ENCODE peak calls at places on chromosomes 3 and 15, in nine cellular contexts. L, W, R, N, V, A, H, B and I are unnamed samples.

GRCh38 chr3:100732435-100732834 is 23.1 kb downstream of the TFG start:
- DNase-seq in R (no peak), V (no peak), H (no peak), N (no peak), A (no peak), L (no peak), B (no peak), W (no peak), I (no peak)

GRCh38 chr3:101850327-101851048 is 1.2 kb downstream of the NFKBIZ start:
- DNase-seq in W (no peak), H (peak; percentile 56), B (peak; percentile 85), R (peak; percentile 6), A (peak; percentile 86), L (no peak), N (no peak), V (peak; percentile 83), I (peak; percentile 83)

GRCh38 chr15:52136471-52136993 is 24.0 kb upstream of the BCL2L10 start:
- DNase-seq in V (no peak), L (no peak), R (no peak), A (peak; percentile 72), B (no peak), N (no peak), W (no peak), H (no peak), I (no peak)

GRCh38 chr3:150216041-150216811 is 191.9 kb upstream of the TSC22D2 start:
- DNase-seq in R (peak; percentile 68), H (no peak), W (peak; percentile 11), V (no peak), L (peak; percentile 77), A (peak; percentile 95), N (peak; percentile 83), B (peak; percentile 49), I (no peak)

GRCh38 chr3:165185707-165186327 is 10.4 kb downstream of the SLITRK3 start:
- DNase-seq in V (peak; percentile 65), R (peak; percentile 60), N (peak; percentile 64), H (peak; percentile 54), A (peak; percentile 70), B (peak; percentile 62), W (peak; percentile 71), L (peak; percentile 41), I (peak; percentile 24)

GRCh38 chr3:12049675-12050074 is 45.5 kb downstream of the SYN2 start:
- DNase-seq in V (no peak), B (peak; percentile 24), R (peak; percentile 14), L (no peak), H (no peak), A (peak; percentile 28), N (peak; percentile 11), W (no peak), I (no peak)

GRCh38 chr15:70376929-70377691 is 279.4 kb upstream of the TLE3 start:
- DNase-seq in V (no peak), W (peak; percentile 15), N (no peak), R (peak; percentile 4), B (peak; percentile 76), A (peak; percentile 68), H (no peak), L (peak; percentile 76), I (no peak)

GRCh38 chr3:18443670-18444596 is 18.8 kb upstream of the SATB1 start:
- DNase-seq in W (peak; percentile 11), A (no peak), B (no peak), N (no peak), L (peak; percentile 28), H (peak; percentile 14), R (no peak), V (no peak), I (no peak)

GRCh38 chr15:48602358-48603122 is 43.0 kb downstream of the FBN1 start:
- DNase-seq in W (no peak), R (no peak), L (no peak), V (no peak), B (peak; percentile 71), H (no peak), A (peak; percentile 90), N (peak; percentile 23), I (no peak)

GRCh38 chr3:82353281-82354171 is 592.1 kb upstream of the GBE1 start:
- DNase-seq in H (no peak), W (no peak), N (no peak), A (no peak), R (no peak), V (peak; percentile 45), L (peak; percentile 24), B (no peak), I (no peak)

GRCh38 chr15:70892912-70893560 is 410 bp downstream of the LRRC49 start:
- DNase-seq in W (no peak), H (no peak), B (peak; percentile 73), A (peak; percentile 85), N (peak; percentile 37), R (peak; percentile 64), V (peak; percentile 48), L (peak; percentile 34), I (no peak)

GRCh38 chr3:127694467-127695215 is 21.9 kb downstream of the ABTB1 start:
- DNase-seq in B (no peak), W (no peak), N (no peak), V (peak; percentile 59), L (peak; percentile 66), H (no peak), A (no peak), R (peak; percentile 72), I (peak; percentile 44)

GRCh38 chr3:196688349-196688748 is 23.7 kb downstream of the CEP19 start:
- DNase-seq in A (peak; percentile 97), V (no peak), W (no peak), L (peak; percentile 73), B (peak; percentile 97), N (no peak), H (no peak), R (no peak), I (no peak)

GRCh38 chr3:59821274-59821673 is 771.4 kb upstream of the CFAP20DC start:
- DNase-seq in B (no peak), N (no peak), V (no peak), A (no peak), L (no peak), W (no peak), R (peak; percentile 31), H (no peak), I (no peak)

GRCh38 chr3:45029216-45029615 is 3.1 kb downstream of the CLEC3B start:
- DNase-seq in W (no peak), V (no peak), A (no peak), R (no peak), N (no peak), B (no peak), H (no peak), L (no peak), I (no peak)

GRCh38 chr3:10848261-10848660 is 32.2 kb downstream of the SLC6A11 start:
- DNase-seq in L (no peak), V (peak; percentile 68), N (no peak), B (no peak), W (no peak), R (no peak), H (peak; percentile 56), A (no peak), I (no peak)

GRCh38 chr3:62109534-62109933 is 263.8 kb downstream of the FEZF2 start:
- DNase-seq in R (no peak), V (no peak), B (peak; percentile 98), W (no peak), A (peak; percentile 96), N (peak; percentile 11), L (peak; percentile 59), H (no peak), I (no peak)

GRCh38 chr3:34783881-34784280 is 855.4 kb upstream of the ARPP21 start:
- DNase-seq in R (no peak), N (no peak), W (no peak), L (no peak), B (peak; percentile 33), H (no peak), A (peak; percentile 36), V (no peak), I (no peak)

GRCh38 chr15:90911906-90912769 is 9.0 kb downstream of the MAN2A2 start:
- DNase-seq in L (peak; percentile 15), V (no peak), N (no peak), W (no peak), A (no peak), B (no peak), R (no peak), H (no peak), I (no peak)

GRCh38 chr3:9947025-9947995 is 4.9 kb downstream of the PRRT3 start:
- DNase-seq in L (peak; percentile 79), N (no peak), B (peak; percentile 71), V (no peak), A (peak; percentile 50), W (peak; percentile 61), R (no peak), H (no peak), I (no peak)

GRCh38 chr15:69475769-69476358 is 23.2 kb downstream of the RPLP1 start:
- DNase-seq in R (peak; percentile 63), L (peak; percentile 75), V (peak; percentile 65), B (peak; percentile 66), H (peak; percentile 72), A (peak; percentile 78), N (peak; percentile 89), W (peak; percentile 90), I (peak; percentile 67)

GRCh38 chr3:113264249-113264648 is 52.9 kb downstream of the BOC start:
- DNase-seq in R (no peak), W (peak; percentile 48), B (no peak), L (no peak), V (no peak), H (no peak), N (no peak), A (no peak), I (no peak)

GRCh38 chr3:151838574-151839312 is 24.8 kb downstream of the AADAC start:
- DNase-seq in N (peak; percentile 57), W (peak; percentile 73), H (peak; percentile 42), V (peak; percentile 73), A (peak; percentile 96), B (peak; percentile 90), L (peak; percentile 59), R (peak; percentile 79), I (peak; percentile 10)

GRCh38 chr3:118472586-118472985 is 562.1 kb downstream of the IGSF11 start:
- DNase-seq in N (no peak), A (no peak), L (no peak), W (no peak), R (no peak), H (no peak), B (no peak), V (peak; percentile 29), I (no peak)

GRCh38 chr15:52232327-52232726 is 41.1 kb upstream of the GNB5 start:
- DNase-seq in V (peak; percentile 71), H (peak; percentile 54), W (no peak), A (no peak), N (no peak), R (no peak), L (no peak), B (no peak), I (no peak)

GRCh38 chr3:4963669-4964589 is 15.3 kb upstream of the BHLHE40 start:
- DNase-seq in B (no peak), V (no peak), R (no peak), A (no peak), W (no peak), N (no peak), H (no peak), L (no peak), I (no peak)

GRCh38 chr3:177618873-177619771 is 421.8 kb upstream of the TBL1XR1 start:
- DNase-seq in W (no peak), R (no peak), V (no peak), N (no peak), A (peak; percentile 92), L (no peak), B (peak; percentile 78), H (no peak), I (no peak)

GRCh38 chr15:91627473-91628309 is 225.8 kb upstream of the SLCO3A1 start:
- DNase-seq in N (no peak), R (no peak), W (peak; percentile 16), L (peak; percentile 54), B (peak; percentile 14), H (no peak), A (peak; percentile 43), V (no peak), I (no peak)

GRCh38 chr3:195916291-195916690 is 7.9 kb upstream of the TNK2 start:
- DNase-seq in R (no peak), L (no peak), A (no peak), V (no peak), B (no peak), W (no peak), H (no peak), N (no peak), I (no peak)

GRCh38 chr3:13851997-13852637 is 27.8 kb downstream of the WNT7A start:
- DNase-seq in W (no peak), B (no peak), A (no peak), H (no peak), N (no peak), L (no peak), V (no peak), R (no peak), I (peak; percentile 43)

GRCh38 chr3:13494463-13495350 is 14.6 kb downstream of the HDAC11 start:
- DNase-seq in L (peak; percentile 37), A (peak; percentile 42), W (peak; percentile 74), R (no peak), B (no peak), N (no peak), V (peak; percentile 46), H (peak; percentile 30), I (no peak)